ENCODE peak calls at places on chromosomes 1 and 21, in nine cellular contexts. J is RWPE2, G is GM23248, F is HCT116, U is mesenchymal stem cell, N is Panc1, B is SJSA1, S is breast epithelium, W is astrocyte. Q is an unnamed sample. For H3K4me1 and H3K27me3, the result is how much of the 10 kb centered on the place peaks cover.

GRCh38 chr1:156051011-156051725 is 2.4 kb downstream of the UBQLN4 start:
- DNase-seq in J (no peak), G (no peak), F (no peak), U (no peak), N (no peak), B (no peak), S (no peak), W (no peak), Q (no peak)

GRCh38 chr1:167221804-167222610 is 1.3 kb downstream of the POU2F1 start:
- DNase-seq in J (peak), G (peak), F (peak), U (peak), N (no peak), B (peak), S (peak), W (peak), Q (peak)

GRCh38 chr1:22143065-22143514 is at the start of gene WNT4:
- DNase-seq in J (no peak), G (peak), F (no peak), U (no peak), N (no peak), B (no peak), S (no peak), W (peak), Q (no peak)

GRCh38 chr1:179815642-179816041 is 62.0 kb downstream of the TOR1AIP2 start:
- DNase-seq in J (no peak), G (no peak), F (no peak), U (no peak), N (no peak), B (no peak), S (no peak), W (no peak), Q (no peak)

GRCh38 chr21:37530901-37531351 is 164.4 kb downstream of the DYRK1A start:
- DNase-seq in J (no peak), G (no peak), F (no peak), U (no peak), N (no peak), B (no peak), S (no peak), W (no peak), Q (no peak)

GRCh38 chr21:46056450-46056903 is 41.4 kb upstream of the COL6A2 start:
- DNase-seq in J (no peak), G (peak), F (no peak), U (peak), N (no peak), B (peak), S (peak), W (peak), Q (peak)

GRCh38 chr21:17402885-17403477 is 109.9 kb upstream of the CXADR start:
- DNase-seq in J (no peak), G (peak), F (no peak), U (no peak), N (no peak), B (no peak), S (no peak), W (peak), Q (no peak)

GRCh38 chr21:19998450-19998849 is 999.8 kb upstream of the NCAM2 start:
- DNase-seq in J (no peak), G (no peak), F (no peak), U (no peak), N (no peak), B (no peak), S (no peak), W (no peak), Q (no peak)

GRCh38 chr1:67213164-67213563 is 46.9 kb downstream of the IL23R start:
- DNase-seq in J (no peak), G (peak), F (peak), U (peak), N (no peak), B (no peak), S (no peak), W (peak), Q (no peak)

DNA sequence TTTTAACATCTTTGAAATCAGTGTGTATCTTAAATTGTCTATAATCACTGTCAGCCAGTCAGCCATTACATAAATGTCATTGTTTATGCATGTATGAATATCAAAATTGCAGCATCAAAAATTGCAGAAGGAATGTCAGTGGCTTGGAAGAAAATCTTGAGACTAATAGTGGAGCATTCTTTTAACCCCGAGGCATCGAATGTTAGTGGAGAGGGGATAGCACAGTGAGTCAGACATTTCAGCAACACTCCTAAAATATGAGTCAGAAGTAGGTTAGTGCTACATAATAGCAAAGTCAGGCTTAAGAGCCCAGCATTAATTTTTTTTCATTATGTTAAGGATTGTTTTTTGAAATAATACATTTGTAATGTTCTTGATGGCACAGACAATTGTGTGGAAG is 45.5 kb downstream of the SNRPE start:
- DNase-seq in J (no peak), G (peak), F (peak), U (peak), N (peak), B (peak), S (no peak), W (peak), Q (no peak)
- H3K27ac ChIP-seq in J (peak), G (peak), F (peak), U (no peak), N (peak), B (peak), S (no peak), W (peak), Q (no peak)

GRCh38 chr1:109896681-109897080 is 14.0 kb upstream of the CSF1 start:
- DNase-seq in J (no peak), G (no peak), F (no peak), U (no peak), N (no peak), B (no peak), S (no peak), W (no peak), Q (no peak)

GRCh38 chr1:109898842-109899241 is 11.8 kb upstream of the CSF1 start:
- DNase-seq in J (no peak), G (no peak), F (no peak), U (no peak), N (no peak), B (no peak), S (no peak), W (no peak), Q (no peak)

GRCh38 chr1:109894823-109895719 is 15.6 kb upstream of the CSF1 start:
- DNase-seq in J (no peak), G (no peak), F (no peak), U (no peak), N (no peak), B (no peak), S (no peak), W (no peak), Q (no peak)

GRCh38 chr1:109897244-109897955 is 13.2 kb upstream of the CSF1 start:
- DNase-seq in J (no peak), G (peak), F (no peak), U (no peak), N (no peak), B (no peak), S (no peak), W (no peak), Q (no peak)

DNA sequence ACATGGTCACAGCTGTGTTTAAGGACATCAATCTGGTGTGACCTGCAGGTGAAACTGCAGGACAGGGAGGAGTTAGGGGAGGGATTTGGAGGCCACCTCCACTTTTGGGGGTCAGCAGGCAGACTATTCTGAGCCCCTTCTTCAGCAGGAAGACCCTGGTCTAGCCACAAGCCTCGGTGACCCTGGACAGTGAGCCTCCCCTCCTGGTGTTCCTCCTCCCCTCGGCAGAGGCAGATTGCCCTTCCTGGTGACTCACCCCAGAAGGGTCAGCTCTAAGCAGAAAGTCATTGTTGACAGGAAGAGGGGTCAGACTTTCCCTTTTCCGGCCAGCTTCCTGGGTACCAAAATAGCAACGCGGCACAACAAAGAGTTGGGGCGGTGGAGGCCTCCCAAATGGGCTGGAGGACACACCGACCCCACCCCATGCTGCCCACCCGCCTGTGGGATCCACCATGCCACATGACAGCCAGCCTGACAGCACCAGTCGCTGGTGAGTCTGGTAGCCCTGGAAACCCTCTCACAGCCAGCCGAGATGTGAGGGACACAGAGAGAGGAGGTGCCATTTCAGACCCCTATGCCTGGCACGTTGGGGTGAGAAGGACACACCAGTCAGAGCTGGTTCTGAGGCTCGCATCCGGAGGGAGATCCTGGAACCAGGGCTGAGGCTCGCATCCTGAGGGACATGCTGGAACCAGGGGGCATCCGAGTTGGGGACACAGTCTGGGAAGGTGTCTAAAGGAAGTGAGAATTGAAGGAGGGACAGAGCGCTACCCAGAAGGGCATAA is 14.7 kb upstream of the CSF1 start:
- DNase-seq in J (no peak), G (peak), F (no peak), U (peak), N (no peak), B (peak), S (no peak), W (peak), Q (peak)
- H3K4me1 ChIP-seq in J (under half), G (under half), F (under half), U (under half), N (under half), B (under half), S (under half), W (under half), Q (half or more)

DNA sequence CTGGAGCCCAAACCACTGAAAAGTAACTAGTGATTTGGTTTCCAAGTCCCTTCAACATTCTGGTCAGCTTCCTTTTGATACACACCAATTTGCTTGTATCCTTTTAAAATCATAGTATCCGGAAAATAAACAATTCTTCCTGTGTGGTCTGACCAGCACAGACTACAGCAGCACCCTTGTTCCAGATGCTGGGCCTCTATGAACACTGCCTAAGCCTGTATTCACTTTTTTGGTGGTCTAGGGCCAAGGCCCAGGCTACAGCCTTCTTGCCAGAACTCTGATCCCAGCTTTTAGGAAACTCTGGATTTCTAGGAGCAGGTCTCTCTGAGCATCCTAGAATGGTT is 804 bp upstream of the DDAH1 start:
- DNase-seq in J (no peak), G (peak), F (no peak), U (peak), N (no peak), B (peak), S (no peak), W (no peak), Q (no peak)
- H3K27me3 ChIP-seq in J (under half), G (under half), F (under half), U (under half), N (under half), B (under half), S (under half), W (under half), Q (under half)

DNA sequence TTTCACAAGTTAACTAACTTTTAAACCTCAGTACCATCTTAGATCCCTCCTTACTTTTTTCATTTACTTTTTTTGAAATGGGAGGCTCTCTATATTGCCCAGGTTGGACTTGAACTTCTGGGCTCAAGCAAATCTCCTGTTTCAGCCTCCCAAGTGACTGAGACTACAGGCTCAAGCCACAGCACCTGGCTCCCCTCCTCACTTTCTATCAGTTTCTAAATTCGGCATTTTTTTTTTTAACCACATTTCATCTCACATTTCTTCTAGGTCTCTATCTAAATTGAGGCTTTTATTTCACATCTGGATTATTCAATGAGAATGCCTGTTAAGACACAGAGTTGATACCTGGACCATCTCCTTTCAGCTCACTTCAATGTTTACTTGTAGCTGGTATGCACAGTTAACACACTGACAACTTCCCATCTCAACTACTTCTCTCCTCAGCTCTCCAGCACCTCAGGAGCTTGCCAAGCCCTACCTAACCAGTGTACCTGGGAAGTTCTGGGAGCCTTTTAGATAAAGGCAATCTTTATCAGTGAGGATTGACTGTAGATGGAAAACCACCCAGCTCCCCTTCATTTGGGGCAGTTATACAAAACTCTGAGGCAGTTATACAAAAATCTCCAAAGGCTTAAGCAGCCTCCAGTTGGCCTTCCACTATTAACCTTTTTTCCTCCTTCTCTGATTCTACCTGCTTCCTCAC is 3.4 kb downstream of the USP33 start:
- DNase-seq in J (no peak), G (no peak), F (no peak), U (no peak), N (no peak), B (no peak), S (no peak), W (no peak), Q (no peak)
- H3K27ac ChIP-seq in J (no peak), G (peak), F (no peak), U (no peak), N (no peak), B (no peak), S (no peak), W (no peak), Q (no peak)

GRCh38 chr1:12552951-12553921 is 64.8 kb downstream of the DHRS3 start:
- DNase-seq in J (peak), G (no peak), F (no peak), U (no peak), N (no peak), B (no peak), S (no peak), W (no peak), Q (no peak)

GRCh38 chr1:12552111-12552888 is 65.7 kb downstream of the DHRS3 start:
- DNase-seq in J (peak), G (no peak), F (no peak), U (no peak), N (no peak), B (no peak), S (no peak), W (no peak), Q (no peak)

GRCh38 chr1:12555411-12556367 is 62.3 kb downstream of the DHRS3 start:
- DNase-seq in J (peak), G (no peak), F (no peak), U (no peak), N (no peak), B (no peak), S (no peak), W (no peak), Q (peak)

GRCh38 chr1:12554521-12555305 is 63.3 kb downstream of the DHRS3 start:
- DNase-seq in J (peak), G (no peak), F (no peak), U (no peak), N (no peak), B (no peak), S (no peak), W (no peak), Q (peak)

DNA sequence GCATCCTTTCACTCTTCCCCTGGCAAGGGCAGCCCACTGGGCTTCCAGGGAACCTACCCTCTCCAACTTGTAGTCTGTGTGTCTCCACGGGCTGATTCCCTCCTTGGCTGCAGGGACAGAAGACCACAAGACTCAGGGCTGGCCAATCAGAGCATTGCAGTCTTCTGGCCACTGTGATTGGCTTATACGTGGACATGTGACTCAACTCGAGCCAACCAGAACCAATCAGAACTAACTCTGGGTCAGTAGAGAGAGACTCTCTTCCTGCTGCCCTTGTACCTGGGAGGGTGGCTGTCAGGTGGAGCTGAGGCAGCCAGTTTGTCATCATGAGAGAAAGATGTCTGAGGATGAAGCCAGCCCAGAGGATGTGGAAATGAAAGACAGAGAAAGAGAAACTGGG is 64.0 kb downstream of the DHRS3 start:
- DNase-seq in J (no peak), G (peak), F (peak), U (no peak), N (no peak), B (no peak), S (no peak), W (no peak), Q (no peak)
- H3K4me1 ChIP-seq in J (under half), G (under half), F (half or more), U (under half), N (under half), B (under half), S (under half), W (under half), Q (half or more)

GRCh38 chr1:44333373-44333772 is 21.7 kb downstream of the ERI3 start:
- DNase-seq in J (no peak), G (no peak), F (no peak), U (no peak), N (no peak), B (no peak), S (no peak), W (no peak), Q (no peak)
- H3K27me3 ChIP-seq in J (under half), G (under half), F (under half), U (under half), N (under half), B (under half), S (under half), W (under half), Q (under half)

GRCh38 chr1:18422954-18423353 is 57.8 kb upstream of the KLHDC7A start:
- DNase-seq in J (no peak), G (no peak), F (no peak), U (no peak), N (no peak), B (no peak), S (no peak), W (no peak), Q (no peak)

GRCh38 chr1:18419123-18419844 is 61.4 kb upstream of the KLHDC7A start:
- DNase-seq in J (no peak), G (no peak), F (no peak), U (no peak), N (no peak), B (no peak), S (no peak), W (no peak), Q (no peak)

GRCh38 chr1:18419845-18420184 is 60.9 kb upstream of the KLHDC7A start:
- DNase-seq in J (no peak), G (no peak), F (no peak), U (no peak), N (no peak), B (no peak), S (no peak), W (no peak), Q (no peak)

GRCh38 chr1:18426580-18426979 is 54.1 kb upstream of the KLHDC7A start:
- DNase-seq in J (no peak), G (no peak), F (no peak), U (no peak), N (no peak), B (no peak), S (no peak), W (no peak), Q (no peak)

DNA sequence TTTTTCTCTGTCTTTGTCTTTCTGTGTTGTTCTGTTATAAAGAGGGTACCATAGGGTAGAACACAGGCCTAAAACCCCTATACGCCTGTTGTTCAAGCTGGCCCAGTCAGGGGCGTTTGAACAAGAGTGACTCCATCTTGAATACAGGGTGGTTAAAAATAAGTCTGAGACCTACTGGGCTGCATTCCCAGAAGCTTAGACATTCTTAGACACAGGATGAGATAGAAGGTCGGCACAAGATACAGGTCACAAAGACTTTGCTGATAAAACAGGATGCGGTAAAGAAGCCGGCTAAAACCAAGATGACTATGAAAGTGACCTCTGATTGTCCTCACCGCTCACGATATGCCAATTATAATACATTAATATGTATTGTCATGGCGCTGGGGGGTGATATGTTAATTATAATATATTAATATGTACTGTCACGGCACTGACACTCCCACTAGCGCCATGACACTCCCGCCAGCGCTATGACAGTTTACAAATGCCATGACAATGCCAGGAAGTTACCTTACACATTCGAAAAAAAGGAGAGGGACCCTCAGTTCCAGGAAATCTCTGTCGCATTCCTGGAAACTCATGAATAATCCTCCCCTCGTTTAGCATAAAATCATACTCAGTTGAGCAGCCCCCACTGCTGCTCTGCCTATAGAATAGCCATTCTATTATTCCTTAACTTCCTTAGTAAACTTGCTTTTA is 58.5 kb upstream of the KLHDC7A start:
- DNase-seq in J (no peak), G (no peak), F (no peak), U (no peak), N (no peak), B (no peak), S (no peak), W (no peak), Q (no peak)
- H3K27ac ChIP-seq in J (no peak), G (no peak), F (no peak), U (no peak), N (no peak), B (no peak), S (no peak), W (no peak), Q (no peak)

DNA sequence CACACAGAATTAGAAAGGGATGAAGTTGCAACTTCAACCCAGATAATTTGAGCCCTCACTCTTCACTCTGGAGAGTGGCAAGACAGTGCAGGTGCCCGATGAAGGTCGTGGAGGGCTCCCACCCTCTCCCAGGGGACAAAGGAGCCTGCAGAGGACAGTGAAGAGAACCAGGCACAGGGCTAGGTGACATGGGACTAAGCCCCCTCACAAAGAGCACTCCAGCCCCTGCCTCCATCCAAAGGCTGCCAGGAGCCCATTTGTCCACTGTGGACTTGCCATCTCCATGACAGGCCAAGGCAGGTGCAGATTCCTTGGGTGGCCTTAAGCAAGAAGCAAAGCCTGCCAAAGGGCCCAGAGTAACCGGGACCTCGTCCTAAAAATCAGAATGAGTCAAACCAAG is 15.1 kb downstream of the ERRFI1 start:
- DNase-seq in J (no peak), G (no peak), F (no peak), U (no peak), N (no peak), B (no peak), S (no peak), W (no peak), Q (no peak)
- H3K4me1 ChIP-seq in J (under half), G (under half), F (half or more), U (under half), N (half or more), B (under half), S (under half), W (under half), Q (under half)